ENCODE peak calls at places on chromosomes 5 and 9, in nine cellular contexts. O is SK-N-SH, S is HCT116, E is WTC11, J is NB4, I is HepG2, N is H1, W is endothelial cell of umbilical vein, V is GM12878. F is an unnamed sample.
A peak's percentile ranks its signal among the peaks of the same experiment; 100 is the strongest.

GRCh38 chr5:368162-369084 is 46.9 kb downstream of the AHRR start:
- DNase-seq in O (no peak), I (no peak), V (peak; percentile 73), E (peak; percentile 8), S (no peak), J (peak; percentile 88), N (no peak), W (no peak), F (no peak)

GRCh38 chr5:153352685-153353219 is 137.7 kb upstream of the GRIA1 start:
- DNase-seq in W (no peak), I (no peak), V (peak; percentile 44), O (no peak), S (no peak), J (no peak), E (no peak), N (no peak), F (no peak)

GRCh38 chr5:55982957-55983381 is 11.8 kb downstream of the IL6ST start:
- DNase-seq in I (no peak), E (no peak), W (no peak), J (no peak), V (no peak), S (no peak), N (no peak), O (no peak), F (peak; percentile 60)

GRCh38 chr9:123687246-123687721 is 242.6 kb downstream of the DENND1A start:
- DNase-seq in S (no peak), I (peak; percentile 38), O (no peak), W (peak; percentile 44), J (peak; percentile 18), E (no peak), N (no peak), V (no peak), F (no peak)

GRCh38 chr5:14946813-14947640 is 75.4 kb upstream of the ANKH start:
- DNase-seq in S (peak; percentile 37), N (no peak), I (peak; percentile 41), E (no peak), V (peak; percentile 15), W (peak; percentile 30), O (peak; percentile 23), J (peak; percentile 53), F (peak; percentile 55)

GRCh38 chr9:33287087-33287490 is 3.2 kb upstream of the NFX1 start:
- DNase-seq in W (peak; percentile 71), V (no peak), J (peak; percentile 91), O (peak; percentile 65), S (peak; percentile 46), I (peak; percentile 67), N (no peak), E (no peak), F (peak; percentile 80)

GRCh38 chr9:6759114-6759977 is 1.6 kb downstream of the KDM4C start:
- DNase-seq in I (peak; percentile 32), N (no peak), E (no peak), S (peak; percentile 19), W (peak; percentile 65), V (peak; percentile 62), O (peak; percentile 15), J (peak; percentile 86), F (peak; percentile 38)

GRCh38 chr9:133204335-133204992 is 4.6 kb downstream of the OBP2B start:
- DNase-seq in W (no peak), S (no peak), I (no peak), V (no peak), N (no peak), O (no peak), J (no peak), E (no peak), F (no peak)

GRCh38 chr9:83043583-83043982 is 19.4 kb downstream of the RASEF start:
- DNase-seq in J (no peak), E (no peak), W (no peak), O (peak; percentile 47), N (no peak), V (no peak), S (no peak), I (no peak), F (no peak)

GRCh38 chr5:154966081-154966841 is 25.4 kb downstream of the MRPL22 start:
- DNase-seq in I (no peak), S (no peak), N (no peak), O (no peak), W (peak; percentile 96), J (no peak), V (no peak), E (no peak), F (no peak)
- TF ChIP-seq MAX in I (no peak), S (no peak), N (no peak), O (no peak), W (no peak), J (no peak), V (no peak), E (no peak), F (no peak)

GRCh38 chr9:111986035-111986556 is 89.5 kb downstream of the UGCG start:
- DNase-seq in O (no peak), V (no peak), W (peak; percentile 46), I (no peak), E (no peak), J (no peak), S (no peak), N (no peak), F (no peak)

GRCh38 chr9:111980398-111980797 is 83.8 kb downstream of the UGCG start:
- DNase-seq in I (no peak), V (no peak), N (no peak), O (peak; percentile 47), S (no peak), W (no peak), E (no peak), J (no peak), F (no peak)

GRCh38 chr9:111985315-111985714 is 88.7 kb downstream of the UGCG start:
- DNase-seq in S (no peak), J (no peak), I (no peak), O (no peak), V (peak; percentile 85), N (no peak), E (no peak), W (no peak), F (no peak)

GRCh38 chr9:111984075-111984802 is 87.6 kb downstream of the UGCG start:
- DNase-seq in O (no peak), J (no peak), W (no peak), S (no peak), V (no peak), E (no peak), N (no peak), I (no peak), F (no peak)

GRCh38 chr9:111983484-111983908 is 86.9 kb downstream of the UGCG start:
- DNase-seq in V (peak; percentile 94), O (no peak), E (no peak), N (no peak), W (no peak), S (no peak), I (no peak), J (no peak), F (no peak)
- TF ChIP-seq MAX in V (peak; percentile 74), O (no peak), E (no peak), N (no peak), W (no peak), S (no peak), I (no peak), J (no peak), F (no peak)

GRCh38 chr9:93964685-93965084 is 9.5 kb upstream of the BARX1 start:
- DNase-seq in E (no peak), J (no peak), V (no peak), O (no peak), I (no peak), S (no peak), N (no peak), W (no peak), F (no peak)
- TF ChIP-seq MAX in E (no peak), J (no peak), V (no peak), O (no peak), I (no peak), S (no peak), N (no peak), W (no peak), F (no peak)

GRCh38 chr5:150114102-150114641 is 27.8 kb upstream of the CSF1R start:
- DNase-seq in O (peak; percentile 36), J (no peak), S (no peak), N (no peak), V (no peak), W (no peak), E (no peak), I (no peak), F (no peak)

GRCh38 chr5:150114773-150115408 is 28.5 kb upstream of the CSF1R start:
- DNase-seq in E (no peak), N (no peak), J (no peak), I (no peak), S (no peak), O (peak; percentile 40), W (no peak), V (no peak), F (no peak)

GRCh38 chr5:150113047-150113744 is 26.8 kb upstream of the CSF1R start:
- DNase-seq in J (peak; percentile 35), O (peak; percentile 30), I (no peak), E (peak; percentile 38), V (no peak), S (no peak), W (no peak), N (no peak), F (no peak)

GRCh38 chr5:150111121-150111520 is 24.8 kb upstream of the CSF1R start:
- DNase-seq in E (no peak), I (no peak), N (no peak), J (no peak), O (peak; percentile 34), W (no peak), S (no peak), V (no peak), F (no peak)

GRCh38 chr5:150112211-150113046 is 26.1 kb upstream of the CSF1R start:
- DNase-seq in N (no peak), E (no peak), I (no peak), O (peak; percentile 39), W (no peak), V (no peak), S (no peak), J (no peak), F (peak; percentile 13)
- TF ChIP-seq MAX in N (no peak), E (no peak), I (no peak), O (peak; percentile 65), W (no peak), V (no peak), S (no peak), J (no peak), F (no peak)

GRCh38 chr5:159802661-159803060 is 113.6 kb upstream of the ADRA1B start:
- DNase-seq in O (no peak), I (no peak), S (no peak), J (peak; percentile 14), W (no peak), V (no peak), E (no peak), N (no peak), F (no peak)

GRCh38 chr5:159799701-159800100 is 116.6 kb upstream of the ADRA1B start:
- DNase-seq in J (no peak), O (no peak), I (no peak), V (no peak), S (no peak), E (no peak), W (no peak), N (no peak), F (no peak)

GRCh38 chr5:159797566-159797965 is 118.7 kb upstream of the ADRA1B start:
- DNase-seq in O (no peak), N (no peak), W (no peak), E (no peak), J (no peak), S (no peak), I (no peak), V (no peak), F (no peak)

GRCh38 chr5:159801303-159801702 is 115.0 kb upstream of the ADRA1B start:
- DNase-seq in O (no peak), I (no peak), W (no peak), S (no peak), J (no peak), V (no peak), N (no peak), E (no peak), F (no peak)

GRCh38 chr5:159800131-159800830 is 116.0 kb upstream of the ADRA1B start:
- DNase-seq in S (no peak), O (no peak), V (no peak), J (no peak), E (no peak), I (no peak), W (no peak), N (no peak), F (no peak)
- TF ChIP-seq MAX in S (no peak), O (no peak), V (no peak), J (no peak), E (no peak), I (no peak), W (no peak), N (no peak), F (no peak)

F was measured in A549.